ENCODE peak calls at places on chromosomes 2 and 18, in five cellular contexts. Q is Calu3, T is HFFc6, V is RWPE1, D is B cell. Z is an unnamed sample.

GRCh38 chr18:35835838-35836237 is 136.6 kb upstream of the RMP24 start:
- DNase-seq in T (no peak), Q (no peak), V (no peak), D (no peak), Z (no peak)

GRCh38 chr18:79393181-79393598 is 2.5 kb upstream of the NFATC1 start:
- DNase-seq in T (no peak), D (peak; percentile 81), Q (no peak), V (no peak), Z (peak; percentile 3)

GRCh38 chr18:73684651-73685050 is 463.0 kb downstream of the FBXO15 start:
- DNase-seq in V (peak; percentile 38), Q (peak; percentile 16), T (peak; percentile 31), D (no peak), Z (peak; percentile 80)

GRCh38 chr2:202113571-202114142 is 40.6 kb downstream of the KIAA2012 start:
- DNase-seq in T (peak; percentile 94), D (no peak), Q (no peak), V (no peak), Z (peak; percentile 50)

GRCh38 chr2:73117441-73117840 is 4.7 kb upstream of the RAB11FIP5 start:
- DNase-seq in T (peak; percentile 51), V (no peak), D (no peak), Q (no peak), Z (no peak)

GRCh38 chr18:36993068-36993467 is 164.1 kb downstream of the KIAA1328 start:
- DNase-seq in Q (no peak), T (peak; percentile 55), V (peak; percentile 0), D (no peak), Z (peak; percentile 55)

GRCh38 chr2:133566967-133567645 is 1.2 kb downstream of the NCKAP5 start:
- DNase-seq in T (peak; percentile 69), Q (peak; percentile 47), D (no peak), V (peak; percentile 36), Z (peak; percentile 83)

GRCh38 chr2:20592106-20593071 is 58.5 kb downstream of the HS1BP3 start:
- DNase-seq in V (no peak), Q (no peak), T (no peak), D (no peak), Z (no peak)

GRCh38 chr2:143901185-143901842 is 618.6 kb downstream of the ZEB2 start:
- DNase-seq in V (peak; percentile 69), Q (peak; percentile 31), T (peak; percentile 79), D (no peak), Z (peak; percentile 90)

GRCh38 chr2:38432827-38433606 is 55.9 kb upstream of the ATL2 start:
- DNase-seq in T (no peak), V (no peak), Q (no peak), D (no peak), Z (no peak)

GRCh38 chr18:48682768-48683167 is 143.9 kb downstream of the CTIF start:
- DNase-seq in D (no peak), V (no peak), Q (no peak), T (no peak), Z (no peak)

GRCh38 chr2:208101716-208102631 is 22.4 kb downstream of the CRYGD start:
- DNase-seq in Q (peak; percentile 10), T (peak; percentile 20), D (no peak), V (peak; percentile 44), Z (peak; percentile 40)

GRCh38 chr18:57657566-57657965 is 35.9 kb upstream of the NARS1 start:
- DNase-seq in T (no peak), Q (no peak), D (no peak), V (no peak), Z (no peak)

GRCh38 chr2:188582206-188582605 is 290.5 kb downstream of the GULP1 start:
- DNase-seq in Q (no peak), V (no peak), T (no peak), D (no peak), Z (peak; percentile 8)

GRCh38 chr2:55364189-55365055 is 55.2 kb downstream of the CCDC88A start:
- DNase-seq in V (peak; percentile 65), Q (peak; percentile 58), D (no peak), T (peak; percentile 93), Z (peak; percentile 91)

GRCh38 chr2:160408205-160408561 is 85.4 kb downstream of the RBMS1 start:
- DNase-seq in Q (no peak), V (no peak), D (no peak), T (no peak), Z (no peak)

GRCh38 chr2:148257276-148257675 is 236.4 kb downstream of the MBD5 start:
- DNase-seq in V (no peak), Q (no peak), D (no peak), T (no peak), Z (no peak)

GRCh38 chr2:194252127-194252526 is 1404.9 kb upstream of the SLC39A10 start:
- DNase-seq in V (no peak), D (no peak), T (no peak), Q (no peak), Z (peak; percentile 24)

GRCh38 chr2:239288237-239288636 is 112.6 kb downstream of the HDAC4 start:
- DNase-seq in D (no peak), V (no peak), Q (no peak), T (no peak), Z (no peak)

GRCh38 chr18:61127714-61128485 is 205.3 kb upstream of the CDH20 start:
- DNase-seq in V (no peak), T (no peak), D (no peak), Q (no peak), Z (no peak)

GRCh38 chr2:157838442-157839161 is 37.5 kb downstream of the ACVR1 start:
- DNase-seq in D (no peak), Q (peak; percentile 73), T (peak; percentile 66), V (peak; percentile 63), Z (peak; percentile 81)

GRCh38 chr2:120338015-120338414 is 7.9 kb upstream of the INHBB start:
- DNase-seq in V (no peak), T (no peak), D (no peak), Q (no peak), Z (peak; percentile 42)

GRCh38 chr2:9258501-9258900 is 51.9 kb downstream of the ASAP2 start:
- DNase-seq in T (no peak), D (no peak), Q (no peak), V (no peak), Z (no peak)

GRCh38 chr2:141379965-141380624 is 750.7 kb downstream of the LRP1B start:
- DNase-seq in V (no peak), Q (no peak), D (no peak), T (no peak), Z (no peak)

GRCh38 chr2:189651284-189651683 is 10.0 kb upstream of the ASNSD1 start:
- DNase-seq in V (no peak), Q (no peak), T (no peak), D (no peak), Z (no peak)

GRCh38 chr2:145623136-145623535 is 1103.2 kb upstream of the ZEB2 start:
- DNase-seq in V (no peak), Q (peak; percentile 8), D (no peak), T (peak; percentile 62), Z (peak; percentile 41)

GRCh38 chr18:49961271-49961670 is 147.9 kb upstream of the ACAA2 start:
- DNase-seq in D (no peak), T (no peak), V (no peak), Q (no peak), Z (no peak)

GRCh38 chr2:238379096-238379810 is 47.5 kb upstream of the ASB1 start:
- DNase-seq in D (no peak), V (no peak), T (no peak), Q (peak; percentile 78), Z (peak; percentile 69)

GRCh38 chr2:30798536-30798991 is 8.7 kb downstream of the CAPN13 start:
- DNase-seq in Q (no peak), V (no peak), T (no peak), D (no peak), Z (no peak)

GRCh38 chr2:238851026-238851425 is 3.1 kb downstream of the TWIST2 start:
- DNase-seq in V (no peak), T (no peak), D (no peak), Q (no peak), Z (no peak)

GRCh38 chr18:13871701-13872100 is 43.6 kb downstream of the MC2R start:
- DNase-seq in T (no peak), V (no peak), Q (no peak), D (no peak), Z (no peak)

GRCh38 chr18:13874558-13874957 is 40.8 kb downstream of the MC2R start:
- DNase-seq in D (no peak), T (no peak), V (no peak), Q (no peak), Z (no peak)

GRCh38 chr18:13872373-13872772 is 43.0 kb downstream of the MC2R start:
- DNase-seq in D (no peak), Q (no peak), T (no peak), V (no peak), Z (no peak)

GRCh38 chr18:13877133-13877532 is 38.2 kb downstream of the MC2R start:
- DNase-seq in D (no peak), Q (no peak), V (no peak), T (no peak), Z (no peak)

GRCh38 chr18:13872932-13873331 is 42.4 kb downstream of the MC2R start:
- DNase-seq in Q (no peak), V (no peak), D (no peak), T (no peak), Z (no peak)
- TF ChIP-seq CTCF in Q (no peak), V (no peak), D (no peak), T (no peak), Z (no peak)

DNA sequence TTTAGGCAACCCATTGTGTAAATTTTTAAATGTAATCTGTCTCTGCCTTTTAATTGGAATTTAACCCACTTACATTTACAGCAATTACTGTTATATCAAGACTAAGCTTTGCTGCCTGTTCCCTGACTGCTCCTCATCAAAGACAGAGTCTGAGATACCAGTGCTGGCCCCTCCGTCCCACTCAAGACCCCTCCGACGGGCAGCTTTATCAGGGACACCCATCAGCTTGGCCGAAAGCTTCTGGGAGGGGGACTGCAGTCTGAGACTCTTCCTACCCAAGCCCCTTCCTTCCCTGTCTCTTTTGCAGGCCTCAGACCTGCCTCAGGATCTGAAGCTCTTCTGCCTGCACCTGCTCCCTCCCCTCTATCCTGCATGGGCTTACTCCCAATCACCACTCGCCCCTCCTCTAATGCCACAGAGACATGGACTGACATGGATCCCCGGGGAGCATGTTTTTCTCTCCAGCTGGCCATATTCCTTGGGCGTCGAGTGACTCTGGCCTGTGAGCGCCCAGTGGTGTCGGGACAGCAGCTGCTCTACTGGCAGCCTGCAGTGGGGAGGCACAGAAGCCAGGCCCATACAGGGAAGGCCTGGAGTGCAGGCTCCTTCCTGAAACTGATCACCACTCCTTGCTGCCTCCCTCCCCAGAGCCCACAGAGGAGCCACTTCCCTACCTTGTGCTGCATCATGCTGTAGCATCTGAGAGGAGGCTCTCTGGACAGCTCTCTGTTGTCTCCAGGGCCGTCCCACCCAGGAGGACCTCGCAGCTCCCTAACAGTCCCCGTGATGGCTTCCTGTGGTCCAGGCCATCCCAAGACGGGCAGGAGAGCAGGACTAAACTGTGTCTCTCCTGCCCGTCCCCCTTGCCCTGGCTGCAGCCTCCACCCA is 3.7 kb upstream of the KIF1A start:
- DNase-seq in T (no peak), D (no peak), V (no peak), Q (no peak), Z (no peak)
- TF ChIP-seq CTCF in T (no peak), D (no peak), V (no peak), Q (no peak), Z (no peak)

DNA sequence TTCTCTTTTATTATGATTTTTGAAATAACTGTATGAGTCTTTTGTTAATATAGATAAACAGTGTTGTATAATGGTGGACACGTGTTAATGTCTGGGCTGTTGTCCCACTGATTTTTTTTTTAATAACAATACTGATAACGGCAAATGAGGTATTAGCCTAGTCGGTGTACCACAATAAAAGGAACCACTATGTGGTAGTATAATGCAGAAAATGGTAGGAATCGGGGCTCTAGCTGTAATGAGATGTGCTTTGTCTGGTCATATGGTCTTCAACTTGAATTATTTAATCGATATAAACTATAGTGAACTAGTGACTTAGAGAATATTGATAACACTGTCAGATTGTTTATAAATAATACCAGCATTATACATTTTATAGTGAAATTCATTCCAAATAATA is 517.9 kb upstream of the SPHKAP start:
- DNase-seq in D (no peak), V (peak; percentile 4), T (peak; percentile 40), Q (no peak), Z (peak; percentile 14)
- TF ChIP-seq CTCF in D (no peak), V (no peak), T (peak; percentile 67), Q (no peak), Z (no peak)

GRCh38 chr18:23437357-23438045 is 15.6 kb upstream of the RIOK3 start:
- DNase-seq in Q (peak; percentile 87), V (peak; percentile 68), D (peak; percentile 86), T (peak; percentile 49), Z (peak; percentile 76)
- TF ChIP-seq CTCF in Q (no peak), V (no peak), D (no peak), T (no peak), Z (no peak)